ENCODE peak calls at places on chromosome 15, in seven cellular contexts. T is A549, O is hepatocyte, H is H1, U is foreskin keratinocyte, E is progenitor cell of endocrine pancreas, I is activated B cell treated with CpG ODN at 0.5 μM for 24 hours. Y is an unnamed sample.

GRCh38 chr15:59917504-59918157 is 86.5 kb upstream of the FOXB1 start:
- DNase-seq in E (peak; percentile 66), U (peak; percentile 50), O (peak; percentile 85), T (peak; percentile 61), I (peak; percentile 17), H (peak; percentile 56), Y (peak; percentile 71)

GRCh38 chr15:79168922-79169322 is 78.3 kb upstream of the RASGRF1 start:
- DNase-seq in U (peak; percentile 49), H (no peak), O (peak; percentile 80), T (peak; percentile 48), I (no peak), E (peak; percentile 35), Y (peak; percentile 64)

GRCh38 chr15:41483519-41483918 is 10.2 kb upstream of the ITPKA start:
- DNase-seq in U (no peak), O (no peak), E (no peak), I (no peak), H (no peak), T (no peak), Y (no peak)

GRCh38 chr15:78811124-78811824 is at the start of gene ADAMTS7:
- DNase-seq in T (peak; percentile 78), I (peak; percentile 65), U (peak; percentile 19), E (peak; percentile 84), H (peak; percentile 49), O (peak; percentile 88), Y (peak; percentile 88)

GRCh38 chr15:80787238-80787805 is 8.2 kb downstream of the CEMIP start:
- DNase-seq in U (no peak), O (no peak), E (no peak), H (no peak), I (no peak), T (no peak), Y (no peak)

GRCh38 chr15:83192742-83193141 is 14.9 kb downstream of the HDGFL3 start:
- DNase-seq in T (no peak), E (no peak), H (no peak), U (peak; percentile 77), O (no peak), I (no peak), Y (no peak)

GRCh38 chr15:79881254-79881653 is 15.6 kb downstream of the MTHFS start:
- DNase-seq in H (no peak), U (no peak), O (no peak), I (no peak), E (no peak), T (no peak), Y (no peak)

GRCh38 chr15:83200162-83200561 is 7.5 kb downstream of the HDGFL3 start:
- DNase-seq in O (no peak), E (no peak), H (no peak), T (no peak), U (peak; percentile 52), I (no peak), Y (no peak)

GRCh38 chr15:57158589-57158988 is 217.7 kb upstream of the CGNL1 start:
- DNase-seq in H (no peak), I (no peak), T (peak; percentile 13), O (no peak), E (no peak), U (peak; percentile 67), Y (no peak)

DNA sequence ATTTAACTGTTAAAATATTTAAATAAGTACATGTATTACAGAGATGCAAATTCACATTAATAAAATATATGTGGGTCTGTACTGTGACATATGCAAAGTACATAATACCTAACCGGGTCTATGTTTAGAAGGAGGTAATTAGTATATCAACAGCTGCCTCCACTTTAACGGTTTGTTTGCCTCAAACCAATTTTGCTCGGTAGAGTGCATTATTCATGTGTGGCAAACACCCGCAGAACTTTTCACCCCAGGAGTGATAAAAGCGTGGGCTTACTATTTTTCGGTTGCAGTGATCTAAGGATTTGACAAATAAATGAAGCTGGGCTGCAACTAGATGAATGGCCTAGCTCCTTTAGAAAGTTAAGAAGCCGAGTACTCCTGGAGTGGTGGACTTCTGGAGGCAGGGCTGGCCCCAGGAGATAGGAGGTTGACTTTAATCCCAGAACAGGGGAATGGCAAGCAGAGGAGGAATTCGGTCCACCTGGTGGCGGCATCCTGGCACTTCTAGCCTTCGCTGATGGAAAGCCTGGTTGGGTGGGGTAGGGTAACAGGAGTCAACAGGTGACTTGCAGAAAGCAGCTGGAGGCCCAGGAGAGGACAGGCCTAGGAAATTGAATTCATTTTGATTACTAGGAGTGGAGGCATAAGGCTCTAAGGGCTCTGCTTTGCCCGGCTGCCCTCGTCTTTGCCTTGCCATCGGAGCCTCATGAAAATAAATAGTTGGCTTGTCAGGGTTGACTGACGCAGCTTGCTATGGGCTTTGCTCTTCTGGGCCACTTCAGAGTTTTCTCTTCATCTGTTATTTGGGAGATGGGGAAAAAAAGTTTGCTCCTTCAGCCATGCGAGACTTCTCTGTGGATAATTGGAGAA is 2.4 kb downstream of the SLCO3A1 start:
- DNase-seq in I (no peak), E (peak; percentile 22), T (peak; percentile 64), O (peak; percentile 11), U (peak; percentile 56), H (peak; percentile 61), Y (no peak)
- TF ChIP-seq CTCF in I (no peak), E (peak; percentile 58), T (peak; percentile 33), O (peak; percentile 6), U (peak; percentile 75), H (peak; percentile 74), Y (peak; percentile 47)

GRCh38 chr15:49675051-49675450 is 54.2 kb downstream of the DTWD1 start:
- DNase-seq in I (no peak), H (no peak), O (no peak), U (peak; percentile 90), E (no peak), T (peak; percentile 73), Y (no peak)
- TF ChIP-seq CTCF in I (no peak), H (no peak), O (no peak), U (peak; percentile 66), E (no peak), T (no peak), Y (peak; percentile 27)

DNA sequence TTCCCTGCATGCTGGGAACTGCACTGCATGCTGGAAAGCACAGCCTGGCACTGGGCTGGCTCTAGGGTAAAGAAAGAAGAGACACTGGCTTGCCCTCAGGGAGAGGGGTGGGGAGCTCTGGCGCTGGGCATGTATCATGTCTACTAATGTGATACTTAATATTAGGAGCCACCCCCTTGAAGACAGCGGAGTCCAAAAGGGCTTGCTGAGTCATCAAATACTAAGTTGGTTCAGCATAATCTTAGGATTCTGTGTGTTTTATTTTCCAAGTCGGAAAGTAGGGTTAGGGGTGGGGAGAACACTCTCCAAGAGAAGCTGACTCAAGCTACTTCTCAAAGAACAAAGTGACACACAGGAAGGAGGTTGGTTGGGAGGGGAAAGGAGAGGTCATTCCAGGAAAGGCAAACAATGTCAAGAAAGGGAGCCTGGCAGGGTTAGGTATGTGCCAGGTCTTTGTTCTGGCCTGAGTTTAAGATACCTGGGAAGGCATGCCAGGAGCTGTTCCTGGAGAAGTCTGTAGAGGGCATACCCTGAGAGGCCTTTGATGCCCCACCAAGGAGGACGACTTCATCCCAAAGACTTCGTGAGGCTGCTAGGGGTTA is 237.8 kb upstream of the NR2E3 start:
- DNase-seq in O (no peak), H (peak; percentile 53), E (no peak), T (peak; percentile 83), U (peak; percentile 96), I (no peak), Y (no peak)
- TF ChIP-seq CTCF in O (no peak), H (peak; percentile 59), E (peak; percentile 23), T (peak; percentile 26), U (peak; percentile 62), I (no peak), Y (no peak)

GRCh38 chr15:48426047-48426446 is 94.8 kb downstream of the DUT start:
- DNase-seq in O (no peak), I (no peak), T (no peak), E (no peak), U (no peak), H (no peak), Y (no peak)

GRCh38 chr15:48425051-48425450 is 93.8 kb downstream of the DUT start:
- DNase-seq in U (no peak), E (no peak), T (no peak), I (no peak), O (no peak), H (no peak), Y (no peak)

GRCh38 chr15:48423342-48423741 is 92.1 kb downstream of the DUT start:
- DNase-seq in U (peak; percentile 71), O (no peak), H (no peak), T (no peak), I (no peak), E (no peak), Y (no peak)

GRCh38 chr15:48422401-48422800 is 91.2 kb downstream of the DUT start:
- DNase-seq in T (no peak), O (no peak), E (no peak), I (no peak), U (no peak), H (no peak), Y (no peak)

DNA sequence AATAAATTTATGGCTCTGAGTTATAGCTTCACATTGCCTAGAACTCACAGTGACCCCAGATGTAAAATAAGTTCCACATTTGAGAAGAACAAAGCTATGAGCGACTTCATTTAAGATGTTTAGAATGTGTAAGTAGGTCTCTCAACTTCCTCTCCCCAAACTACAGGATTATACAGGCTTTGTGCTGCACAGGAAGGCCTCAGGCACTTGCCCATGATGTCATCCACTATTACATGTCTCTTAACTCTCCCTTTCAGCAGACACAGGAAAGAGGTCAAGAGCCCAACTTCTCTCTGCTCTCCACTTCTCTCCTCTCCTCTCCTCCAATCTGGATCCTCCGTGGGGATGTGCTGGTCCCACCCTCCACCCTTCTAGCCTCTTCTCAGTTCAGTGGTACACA is 92.8 kb downstream of the DUT start:
- DNase-seq in I (no peak), U (peak; percentile 82), E (no peak), O (no peak), H (no peak), T (no peak), Y (no peak)
- TF ChIP-seq CTCF in I (no peak), U (no peak), E (no peak), O (no peak), H (no peak), T (no peak), Y (no peak)

GRCh38 chr15:48795901-48796300 is 15.0 kb downstream of the CEP152 start:
- DNase-seq in U (no peak), T (no peak), O (no peak), E (no peak), I (no peak), H (no peak), Y (no peak)
- TF ChIP-seq CTCF in U (no peak), T (no peak), O (no peak), E (no peak), I (no peak), H (no peak), Y (no peak)

GRCh38 chr15:30901889-30902288 is 1.8 kb upstream of the FAN1 start:
- DNase-seq in I (no peak), H (no peak), O (no peak), E (no peak), T (no peak), U (no peak), Y (no peak)
- TF ChIP-seq CTCF in I (no peak), H (no peak), O (no peak), E (no peak), T (no peak), U (no peak), Y (no peak)